ENCODE peak calls at places on chromosomes 12 and 14, in ten cellular contexts. Y is left lung, H is foreskin fibroblast, L is suprapubic skin, O is heart right ventricle, W is lung, C is RWPE1, B is WTC11, P is cardiac fibroblast, E is PC-3. K is an unnamed sample.

GRCh38 chr14:71410578-71411279 is 503.5 kb downstream of the PCNX1 start:
- DNase-seq in Y (no peak), H (no peak), L (no peak), O (no peak), W (no peak), C (no peak), B (no peak), P (no peak), E (no peak), K (no peak)

GRCh38 chr12:108175310-108175709 is 46.2 kb downstream of the WSCD2 start:
- DNase-seq in Y (no peak), H (no peak), L (no peak), O (no peak), W (no peak), C (no peak), B (peak), P (no peak), E (no peak), K (no peak)

GRCh38 chr14:76322594-76323220 is 53.2 kb upstream of the ESRRB start:
- DNase-seq in Y (no peak), H (no peak), L (no peak), O (no peak), W (no peak), C (no peak), B (no peak), P (no peak), E (no peak), K (no peak)

GRCh38 chr12:7206691-7207090 is 17.2 kb downstream of the PEX5 start:
- DNase-seq in Y (no peak), H (no peak), L (no peak), O (no peak), W (no peak), C (no peak), B (no peak), P (no peak), E (no peak), K (no peak)

GRCh38 chr12:105329926-105330282 is 587 bp upstream of the C12orf75 start:
- DNase-seq in Y (no peak), H (no peak), L (no peak), O (no peak), W (no peak), C (no peak), B (no peak), P (no peak), E (no peak), K (no peak)

GRCh38 chr12:94240171-94240570 is 91.8 kb downstream of the PLXNC1 start:
- DNase-seq in Y (no peak), H (no peak), L (no peak), O (no peak), W (no peak), C (no peak), B (no peak), P (no peak), E (no peak), K (no peak)

GRCh38 chr14:103834956-103835355 is 12.4 kb downstream of the PPP1R13B start:
- DNase-seq in Y (no peak), H (no peak), L (no peak), O (no peak), W (no peak), C (no peak), B (no peak), P (no peak), E (no peak), K (no peak)

GRCh38 chr14:105107781-105108515 is 42.7 kb upstream of the GPR132 start:
- DNase-seq in Y (no peak), H (no peak), L (peak), O (no peak), W (no peak), C (no peak), B (no peak), P (no peak), E (no peak), K (peak)

GRCh38 chr12:121175383-121176119 is 34.4 kb upstream of the P2RX4 start:
- DNase-seq in Y (peak), H (peak), L (no peak), O (no peak), W (no peak), C (no peak), B (no peak), P (no peak), E (no peak), K (no peak)

GRCh38 chr12:77572371-77572770 is 258.3 kb upstream of the NAV3 start:
- DNase-seq in Y (no peak), H (no peak), L (no peak), O (no peak), W (no peak), C (no peak), B (no peak), P (no peak), E (no peak), K (no peak)

GRCh38 chr12:124411291-124411878 is 116.5 kb downstream of the RFLNA start:
- DNase-seq in Y (no peak), H (peak), L (peak), O (no peak), W (no peak), C (peak), B (no peak), P (peak), E (peak), K (no peak)

GRCh38 chr12:26953447-26953846 is 15.2 kb downstream of the FGFR1OP2 start:
- DNase-seq in Y (peak), H (no peak), L (no peak), O (no peak), W (no peak), C (no peak), B (no peak), P (peak), E (no peak), K (no peak)

GRCh38 chr12:96571101-96571862 is 81.9 kb downstream of the CFAP54 start:
- DNase-seq in Y (no peak), H (no peak), L (no peak), O (no peak), W (no peak), C (no peak), B (no peak), P (no peak), E (peak), K (no peak)

GRCh38 chr12:106051853-106052531 is 86.8 kb downstream of the NUAK1 start:
- DNase-seq in Y (no peak), H (no peak), L (no peak), O (no peak), W (no peak), C (no peak), B (no peak), P (no peak), E (no peak), K (no peak)

GRCh38 chr14:22939684-22940083 is 10.5 kb upstream of the PRMT5 start:
- DNase-seq in Y (no peak), H (peak), L (no peak), O (no peak), W (no peak), C (no peak), B (no peak), P (peak), E (peak), K (no peak)

GRCh38 chr14:105227346-105227745 is 21.0 kb upstream of the BTBD6 start:
- DNase-seq in Y (no peak), H (no peak), L (no peak), O (no peak), W (no peak), C (no peak), B (no peak), P (no peak), E (no peak), K (no peak)

GRCh38 chr14:69260979-69261605 is 1.1 kb downstream of the GALNT16 start:
- DNase-seq in Y (no peak), H (no peak), L (peak), O (peak), W (no peak), C (peak), B (peak), P (no peak), E (peak), K (peak)

GRCh38 chr12:47984331-47984801 is 19.9 kb downstream of the COL2A1 start:
- DNase-seq in Y (no peak), H (no peak), L (peak), O (no peak), W (no peak), C (no peak), B (no peak), P (no peak), E (no peak), K (no peak)

GRCh38 chr14:36452850-36453249 is 67.2 kb downstream of the NKX2-1 start:
- DNase-seq in Y (no peak), H (no peak), L (no peak), O (no peak), W (no peak), C (no peak), B (no peak), P (no peak), E (no peak), K (no peak)

GRCh38 chr12:116222358-116222757 is 55.1 kb downstream of the MED13L start:
- DNase-seq in Y (peak), H (peak), L (peak), O (no peak), W (peak), C (peak), B (no peak), P (peak), E (peak), K (no peak)

GRCh38 chr12:15796493-15797141 is 7.4 kb upstream of the EPS8 start:
- DNase-seq in Y (no peak), H (peak), L (no peak), O (no peak), W (no peak), C (peak), B (no peak), P (peak), E (peak), K (no peak)

GRCh38 chr12:121114019-121114639 is 18.5 kb upstream of the P2RX7 start:
- DNase-seq in Y (no peak), H (no peak), L (no peak), O (no peak), W (no peak), C (no peak), B (no peak), P (no peak), E (no peak), K (no peak)

GRCh38 chr12:19018302-19018980 is 111.1 kb upstream of the PLEKHA5 start:
- DNase-seq in Y (no peak), H (peak), L (no peak), O (no peak), W (no peak), C (peak), B (no peak), P (peak), E (peak), K (no peak)

GRCh38 chr12:98578392-98578791 is 15.1 kb upstream of the SLC25A3 start:
- DNase-seq in Y (no peak), H (no peak), L (no peak), O (no peak), W (no peak), C (no peak), B (no peak), P (no peak), E (no peak), K (no peak)

GRCh38 chr12:14716848-14717444 is 20.5 kb upstream of the GUCY2C start:
- DNase-seq in Y (no peak), H (peak), L (no peak), O (no peak), W (peak), C (peak), B (peak), P (peak), E (peak), K (peak)
- TF ChIP-seq CTCF in Y (peak), H (peak), L (peak), O (peak), W (peak), C (no peak), B (peak), P (peak), E (peak), K (peak)

GRCh38 chr12:122864894-122865253 is 29.6 kb downstream of the HIP1R start:
- DNase-seq in Y (no peak), H (no peak), L (no peak), O (no peak), W (no peak), C (no peak), B (no peak), P (no peak), E (no peak), K (no peak)

GRCh38 chr12:122867701-122868461 is 28.0 kb downstream of the VPS37B start:
- DNase-seq in Y (peak), H (no peak), L (peak), O (peak), W (no peak), C (peak), B (peak), P (no peak), E (peak), K (peak)

GRCh38 chr12:122866950-122867607 is 28.8 kb downstream of the VPS37B start:
- DNase-seq in Y (peak), H (no peak), L (peak), O (no peak), W (no peak), C (no peak), B (peak), P (no peak), E (no peak), K (no peak)

GRCh38 chr12:122866379-122866778 is 29.5 kb downstream of the VPS37B start:
- DNase-seq in Y (peak), H (no peak), L (no peak), O (no peak), W (no peak), C (no peak), B (no peak), P (no peak), E (no peak), K (no peak)

DNA sequence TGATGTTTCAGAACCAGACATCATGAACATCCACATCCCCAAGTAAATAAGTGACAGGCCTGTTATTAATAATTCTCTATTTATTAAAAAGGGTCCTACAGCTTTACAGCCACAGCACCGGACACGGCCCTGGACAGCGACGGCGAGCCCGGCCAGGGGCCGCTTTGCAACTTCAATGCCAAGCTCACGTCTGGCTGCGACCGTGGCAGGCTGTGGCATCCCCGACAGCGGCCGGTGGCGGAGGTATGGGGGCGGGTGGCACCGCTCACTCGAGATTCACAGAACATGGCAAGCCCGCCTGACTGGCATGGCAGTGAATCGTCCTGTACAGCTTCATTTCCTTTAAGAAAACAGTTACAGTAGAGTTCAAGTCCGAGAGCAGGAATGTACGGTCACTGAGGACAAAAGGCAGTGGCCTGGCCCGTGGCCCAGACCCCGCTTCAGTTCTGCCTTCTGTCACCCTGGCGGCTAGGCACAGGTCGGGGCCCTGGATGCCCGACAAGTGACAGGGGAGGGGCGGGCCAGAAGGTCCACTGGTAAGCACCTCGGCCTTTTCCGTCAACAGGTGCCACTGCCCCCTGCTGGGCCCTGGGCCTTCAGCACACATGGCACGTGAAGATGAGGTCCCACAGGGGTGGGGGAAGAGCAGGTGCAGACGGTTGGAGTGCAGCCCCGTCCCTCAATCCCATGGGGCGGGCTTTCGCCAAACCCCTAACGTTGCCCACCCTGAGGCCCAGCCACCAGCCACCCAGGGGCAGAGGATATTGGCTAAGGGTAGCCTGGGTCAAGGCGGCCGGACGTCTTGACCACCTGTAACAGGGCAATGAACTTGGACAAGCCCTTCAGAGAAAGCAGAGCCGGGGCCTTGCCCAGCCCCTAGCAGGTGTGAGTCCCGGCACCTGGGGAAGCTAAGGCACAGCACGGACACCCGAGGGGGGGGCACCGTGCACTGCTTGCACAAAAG is 30.3 kb downstream of the HIP1R start:
- DNase-seq in Y (peak), H (no peak), L (peak), O (peak), W (no peak), C (no peak), B (peak), P (no peak), E (peak), K (peak)
- TF ChIP-seq CTCF in Y (no peak), H (peak), L (peak), O (peak), W (no peak), C (no peak), B (no peak), P (peak), E (peak), K (peak)

DNA sequence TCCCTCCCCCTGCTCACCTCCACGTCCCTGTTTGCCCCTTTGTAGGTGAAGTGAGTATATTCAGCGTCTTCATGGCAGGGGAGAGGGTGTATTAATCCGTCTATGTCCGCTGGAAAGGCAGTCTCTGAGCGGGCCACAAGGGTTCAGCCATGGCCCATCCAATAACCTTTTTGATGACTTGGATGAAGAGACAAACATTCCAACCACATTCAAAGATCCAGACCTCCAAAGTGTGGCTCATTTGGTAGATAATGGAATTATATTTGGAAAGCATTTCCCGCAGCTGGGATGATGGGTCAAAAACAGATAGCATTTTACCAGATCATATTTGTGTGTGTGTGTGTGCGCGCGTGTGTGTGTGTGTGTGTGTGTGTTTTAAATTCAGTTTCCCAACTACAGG is 345.9 kb downstream of the DPF3 start:
- DNase-seq in Y (peak), H (no peak), L (no peak), O (no peak), W (no peak), C (no peak), B (no peak), P (no peak), E (no peak), K (no peak)
- TF ChIP-seq CTCF in Y (no peak), H (no peak), L (no peak), O (no peak), W (no peak), C (no peak), B (no peak), P (no peak), E (no peak), K (no peak)

GRCh38 chr12:11621797-11622423 is 27.6 kb upstream of the ETV6 start:
- DNase-seq in Y (no peak), H (no peak), L (no peak), O (no peak), W (no peak), C (no peak), B (no peak), P (peak), E (peak), K (no peak)
- TF ChIP-seq CTCF in Y (no peak), H (no peak), L (no peak), O (peak), W (no peak), C (no peak), B (no peak), P (peak), E (no peak), K (no peak)

DNA sequence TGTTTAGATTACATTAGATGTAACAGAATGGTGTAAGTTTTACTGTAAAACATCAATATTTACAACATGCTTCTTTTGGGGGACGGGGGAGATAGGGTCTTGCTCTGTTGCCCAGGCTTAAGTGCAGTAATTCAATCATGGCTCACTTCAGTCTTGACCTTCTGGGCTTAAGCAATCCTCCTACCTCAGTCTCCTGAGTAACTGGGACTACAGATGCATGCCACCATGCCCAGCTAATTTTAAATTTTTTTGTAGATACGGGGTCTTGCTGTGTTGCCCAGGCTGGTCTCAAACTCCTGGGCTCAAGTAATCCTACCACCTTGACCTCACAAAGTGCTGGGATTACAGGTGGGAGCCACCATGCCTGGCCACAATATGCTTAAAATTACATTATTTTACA is 23.8 kb downstream of the TUBA1A start:
- DNase-seq in Y (no peak), H (no peak), L (no peak), O (no peak), W (no peak), C (no peak), B (no peak), P (no peak), E (no peak), K (no peak)
- TF ChIP-seq CTCF in Y (no peak), H (no peak), L (no peak), O (no peak), W (no peak), C (no peak), B (no peak), P (no peak), E (no peak), K (no peak)

DNA sequence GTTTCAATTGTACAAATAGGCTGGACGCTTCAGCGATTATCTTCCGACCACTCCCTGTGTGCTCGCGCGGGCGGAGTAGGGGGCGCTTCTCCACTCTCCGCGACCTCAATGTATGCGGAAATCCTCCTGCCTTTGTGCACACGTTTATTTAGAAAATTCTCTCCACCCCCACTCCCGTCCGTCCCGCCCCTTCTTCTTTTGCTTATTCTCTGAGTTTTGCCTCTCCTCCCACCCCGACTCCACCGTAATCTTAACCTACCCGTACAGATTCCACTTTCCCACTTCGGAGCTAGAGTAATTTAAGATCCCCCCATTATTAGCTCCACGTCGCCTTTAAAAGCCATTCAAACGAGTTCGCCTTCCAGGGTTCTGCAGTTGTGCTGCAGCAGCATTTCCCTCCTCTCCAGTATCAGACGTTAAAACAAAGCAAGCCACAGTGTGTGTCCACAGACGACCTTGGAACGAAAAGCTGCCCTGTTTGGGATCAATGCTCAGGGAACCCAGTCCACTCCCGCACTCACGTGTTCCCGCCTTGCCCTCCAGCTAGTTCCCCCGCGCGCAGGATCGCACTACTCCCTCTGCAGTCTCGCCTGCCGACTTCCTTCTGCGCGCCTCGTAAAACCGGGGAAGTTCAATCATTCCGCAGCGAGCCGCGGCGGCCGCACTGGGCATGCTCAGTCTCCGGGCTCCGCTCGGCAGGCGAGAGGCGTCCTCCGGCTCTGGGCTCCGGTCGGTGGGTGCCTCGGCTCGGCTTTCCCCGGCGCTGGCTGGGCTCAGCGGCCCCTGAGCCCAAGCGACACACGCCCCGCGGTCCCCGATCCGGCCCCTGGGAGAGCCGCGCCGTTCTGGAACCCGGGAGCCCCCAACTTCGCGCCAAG is at the start of gene ANO6:
- DNase-seq in Y (peak), H (peak), L (peak), O (peak), W (peak), C (peak), B (peak), P (peak), E (peak), K (peak)
- TF ChIP-seq CTCF in Y (peak), H (peak), L (no peak), O (no peak), W (peak), C (peak), B (no peak), P (peak), E (peak), K (no peak)